ENCODE peak calls at places on chromosomes 11 and 22, in seven cellular contexts. T is GF-D8, G is astrocyte of the cerebellum, K is NCI-H1105 treated with DMSO at 0.1 percent for 48 hours, X is A549, R is substantia nigra, O is HT-29. L is an unnamed sample.

GRCh38 chr11:79081441-79082124 is 359.2 kb downstream of the TENM4 start:
- DNase-seq in X (no peak), T (no peak), K (no peak), O (no peak), R (peak), G (peak), L (peak)

GRCh38 chr22:43216738-43217137 is 29.8 kb upstream of the TTLL12 start:
- DNase-seq in K (no peak), X (no peak), R (no peak), T (no peak), G (no peak), O (no peak), L (no peak)

GRCh38 chr11:2142762-2143202 is 3.6 kb upstream of the IGF2 start:
- DNase-seq in O (peak), G (no peak), T (no peak), K (no peak), R (no peak), X (no peak), L (peak)

GRCh38 chr22:43008509-43008908 is 6.4 kb downstream of the PACSIN2 start:
- DNase-seq in X (no peak), G (no peak), K (no peak), R (no peak), O (no peak), T (no peak), L (no peak)

GRCh38 chr11:31636983-31637382 is 127.4 kb downstream of the ELP4 start:
- DNase-seq in X (no peak), R (no peak), G (no peak), K (no peak), T (no peak), O (no peak), L (no peak)

GRCh38 chr22:35053060-35053835 is 12.7 kb upstream of the ISX start:
- DNase-seq in T (no peak), R (no peak), K (no peak), G (no peak), X (no peak), O (no peak), L (no peak)

GRCh38 chr22:42544686-42545085 is 9.1 kb upstream of the SERHL2 start:
- DNase-seq in R (no peak), X (peak), O (no peak), G (no peak), T (no peak), K (no peak), L (peak)

GRCh38 chr11:73350908-73351636 is 25.1 kb upstream of the RELT start:
- DNase-seq in T (peak), G (peak), R (no peak), O (peak), K (peak), X (peak), L (peak)

GRCh38 chr22:21726650-21727049 is 8.9 kb downstream of the YPEL1 start:
- DNase-seq in T (no peak), K (no peak), X (peak), G (no peak), R (no peak), O (peak), L (no peak)

GRCh38 chr22:43476341-43476740 is 64.5 kb downstream of the MPPED1 start:
- DNase-seq in K (no peak), O (peak), R (no peak), T (no peak), G (no peak), X (peak), L (no peak)

GRCh38 chr11:34274712-34275398 is 83.0 kb downstream of the ABTB2 start:
- DNase-seq in T (no peak), O (peak), K (no peak), X (peak), R (peak), G (peak), L (peak)

GRCh38 chr22:27253541-27253940 is 548.0 kb downstream of the MN1 start:
- DNase-seq in R (no peak), T (no peak), X (no peak), G (no peak), O (no peak), K (no peak), L (no peak)

GRCh38 chr11:115360186-115360824 is 143.9 kb downstream of the CADM1 start:
- DNase-seq in R (no peak), O (no peak), X (no peak), G (no peak), K (no peak), T (no peak), L (no peak)

GRCh38 chr22:24157783-24158170 is 23.5 kb upstream of the SUSD2 start:
- DNase-seq in T (no peak), G (no peak), K (no peak), O (no peak), R (no peak), X (no peak), L (no peak)

GRCh38 chr11:12086271-12087074 is 23.9 kb upstream of the MICAL2 start:
- DNase-seq in O (peak), X (peak), G (peak), K (no peak), R (no peak), T (no peak), L (no peak)

GRCh38 chr22:34481090-34481489 is 560.8 kb upstream of the LARGE1 start:
- DNase-seq in T (no peak), O (no peak), K (no peak), R (no peak), G (no peak), X (no peak), L (no peak)

GRCh38 chr11:103624708-103625623 is 411.5 kb upstream of the DDI1 start:
- DNase-seq in X (peak), R (no peak), G (peak), K (no peak), O (no peak), T (no peak), L (peak)

GRCh38 chr11:40879911-40880310 is 579.5 kb downstream of the LRRC4C start:
- DNase-seq in R (no peak), X (no peak), G (no peak), O (no peak), K (no peak), T (no peak), L (no peak)

GRCh38 chr11:88327061-88327460 is 10.5 kb downstream of the CTSC start:
- DNase-seq in K (no peak), O (no peak), X (no peak), R (no peak), G (no peak), T (no peak), L (no peak)

GRCh38 chr11:8033312-8033715 is 46.2 kb downstream of the EIF3F start:
- DNase-seq in O (peak), K (peak), R (peak), G (peak), T (no peak), X (peak), L (peak)

GRCh38 chr11:10484461-10485180 is 29.6 kb downstream of the AMPD3 start:
- DNase-seq in G (no peak), O (no peak), T (no peak), R (no peak), K (no peak), X (no peak), L (no peak)

GRCh38 chr22:19346677-19347265 is 55.3 kb upstream of the CLTCL1 start:
- DNase-seq in K (no peak), O (no peak), G (no peak), R (no peak), T (no peak), X (no peak), L (no peak)

GRCh38 chr22:26887916-26888315 is 230.5 kb downstream of the MIAT start:
- DNase-seq in K (no peak), R (no peak), T (no peak), O (no peak), X (no peak), G (no peak), L (no peak)

GRCh38 chr11:69540118-69541000 is 58.9 kb downstream of the LINC01488 start:
- DNase-seq in X (no peak), G (no peak), O (no peak), R (no peak), T (no peak), K (no peak), L (peak)

L was measured in dermis microvascular lymphatic vessel endothelial cell.